ENCODE peak calls at places on chromosomes 3 and 15, in four cellular contexts. S, B, O and T are unnamed samples.

GRCh38 chr3:154657265-154657664 is 227.3 kb upstream of the GPR149 start:
- DNase-seq in S (no peak), B (no peak), O (no peak), T (no peak)

GRCh38 chr3:71172951-71173350 is 410.6 kb downstream of the FOXP1 start:
- DNase-seq in S (no peak), B (no peak), O (peak; percentile 90), T (no peak)

GRCh38 chr15:78100886-78101285 is 8.5 kb downstream of the SH2D7 start:
- DNase-seq in S (no peak), B (no peak), O (no peak), T (peak; percentile 61)

GRCh38 chr15:57743424-57743823 is 36.9 kb downstream of the POLR2M start:
- DNase-seq in S (no peak), B (no peak), O (no peak), T (no peak)

GRCh38 chr3:58135712-58136543 is 74.8 kb downstream of the DNASE1L3 start:
- DNase-seq in S (no peak), B (no peak), O (no peak), T (no peak)

GRCh38 chr3:41893977-41894376 is 67.9 kb downstream of the ULK4 start:
- DNase-seq in S (peak; percentile 12), B (peak; percentile 23), O (peak; percentile 62), T (no peak)

GRCh38 chr15:25345943-25346342 is 92.9 kb downstream of the UBE3A start:
- DNase-seq in S (no peak), B (no peak), O (peak; percentile 4), T (no peak)

GRCh38 chr3:188929138-188929537 is 242.6 kb upstream of the TPRG1 start:
- DNase-seq in S (no peak), B (no peak), O (no peak), T (no peak)

GRCh38 chr15:35443376-35443775 is 102.6 kb downstream of the DPH6 start:
- DNase-seq in S (no peak), B (no peak), O (no peak), T (no peak)

GRCh38 chr3:13894096-13894811 is 14.4 kb upstream of the WNT7A start:
- DNase-seq in S (no peak), B (no peak), O (no peak), T (no peak)

GRCh38 chr3:158762701-158763100 is 30.4 kb upstream of the RARRES1 start:
- DNase-seq in S (no peak), B (no peak), O (no peak), T (no peak)

GRCh38 chr15:38860682-38861081 is 296.1 kb upstream of the RASGRP1 start:
- DNase-seq in S (no peak), B (no peak), O (peak; percentile 33), T (no peak)

GRCh38 chr3:99176169-99176964 is 274.9 kb upstream of the DCBLD2 start:
- DNase-seq in S (no peak), B (no peak), O (peak; percentile 39), T (no peak)

GRCh38 chr3:195129644-195130492 is 141.1 kb downstream of the XXYLT1 start:
- DNase-seq in S (no peak), B (no peak), O (peak; percentile 75), T (no peak)

GRCh38 chr3:111070772-111071256 is 802 bp upstream of the NECTIN3 start:
- DNase-seq in S (no peak), B (peak; percentile 46), O (no peak), T (peak; percentile 92)

GRCh38 chr3:186035277-186035676 is 73.6 kb downstream of the ETV5 start:
- DNase-seq in S (no peak), B (no peak), O (peak; percentile 30), T (no peak)

GRCh38 chr15:40257656-40258450 is 19.0 kb downstream of the PAK6 start:
- DNase-seq in S (no peak), B (no peak), O (peak; percentile 33), T (no peak)

GRCh38 chr3:160588023-160588422 is 22.7 kb upstream of the KPNA4 start:
- DNase-seq in S (no peak), B (no peak), O (no peak), T (no peak)

GRCh38 chr3:15113884-15114283 is 14.9 kb upstream of the RBSN start:
- DNase-seq in S (no peak), B (no peak), O (no peak), T (no peak)

GRCh38 chr3:15116032-15116653 is 17.2 kb upstream of the RBSN start:
- DNase-seq in S (no peak), B (no peak), O (no peak), T (no peak)

GRCh38 chr3:15114466-15115358 is 15.8 kb upstream of the RBSN start:
- DNase-seq in S (no peak), B (no peak), O (no peak), T (no peak)

GRCh38 chr3:15113468-15113867 is 14.5 kb upstream of the RBSN start:
- DNase-seq in S (no peak), B (no peak), O (no peak), T (no peak)

GRCh38 chr3:15117011-15117410 is 18.1 kb upstream of the RBSN start:
- DNase-seq in S (no peak), B (no peak), O (no peak), T (no peak)
- TF ChIP-seq CTCF in S (no peak), B (no peak), O (no peak), T (no peak)

GRCh38 chr15:94346272-94346671 is 114.9 kb downstream of the MCTP2 start:
- DNase-seq in S (no peak), B (no peak), O (peak; percentile 1), T (no peak)
- TF ChIP-seq CTCF in S (no peak), B (no peak), O (no peak), T (peak; percentile 61)

DNA sequence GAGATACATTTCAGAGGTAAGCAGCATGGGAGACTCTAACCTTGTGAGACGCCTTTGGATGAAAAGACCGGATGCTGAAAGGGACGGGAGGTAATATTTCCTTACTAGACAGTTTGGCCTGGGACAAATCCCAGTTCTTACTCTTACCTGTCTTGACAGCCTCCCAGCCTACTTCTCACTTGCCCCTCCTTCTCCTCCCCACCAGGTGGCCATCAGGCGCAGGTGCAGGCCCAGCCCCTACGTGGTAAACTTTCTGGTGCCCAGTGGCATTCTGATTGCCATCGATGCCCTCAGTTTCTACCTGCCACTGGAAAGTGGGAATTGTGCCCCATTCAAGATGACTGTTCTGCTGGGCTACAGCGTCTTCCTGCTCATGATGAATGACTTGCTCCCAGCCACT is 6.3 kb downstream of the HTR3D start:
- DNase-seq in S (no peak), B (no peak), O (no peak), T (no peak)
- TF ChIP-seq CTCF in S (no peak), B (no peak), O (no peak), T (no peak)

DNA sequence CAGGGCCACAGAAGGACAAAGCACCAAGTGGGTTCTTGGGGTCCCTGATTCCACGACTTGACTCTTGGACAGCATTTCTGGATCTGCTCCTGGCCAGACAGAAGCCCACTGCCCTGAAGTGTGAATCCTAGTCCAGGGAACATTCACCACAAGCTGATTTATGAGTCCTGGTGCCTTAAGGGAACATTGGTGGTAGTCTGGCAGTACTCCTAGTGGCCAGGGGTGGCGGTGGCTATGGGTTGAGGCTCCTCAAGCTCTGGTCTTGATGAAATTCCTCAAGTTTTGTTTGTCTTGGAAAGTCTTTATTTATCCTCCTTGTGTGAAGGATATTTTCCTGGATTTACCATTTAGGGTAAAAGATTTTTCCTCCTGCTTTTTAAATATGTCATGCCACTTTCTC is 307.5 kb downstream of the PYDC2 start:
- DNase-seq in S (no peak), B (no peak), O (no peak), T (no peak)
- TF ChIP-seq CTCF in S (peak; percentile 10), B (no peak), O (no peak), T (no peak)